ENCODE peak calls at places on chromosome 20, in nine cellular contexts. P, C, X, Q, O, B, W, J and N are unnamed samples.

GRCh38 chr20:23634985-23635767 is 2.6 kb downstream of the CST3 start:
- DNase-seq in X (no peak), B (no peak), W (peak), J (no peak), P (no peak), O (no peak), Q (no peak), C (no peak), N (no peak)

GRCh38 chr20:24823989-24824693 is 124.9 kb upstream of the CST7 start:
- DNase-seq in J (no peak), B (no peak), Q (no peak), W (no peak), C (no peak), O (no peak), P (no peak), X (no peak), N (no peak)

GRCh38 chr20:63321148-63321831 is 28.3 kb downstream of the COL20A1 start:
- DNase-seq in O (no peak), B (no peak), W (peak), X (no peak), P (peak), Q (no peak), C (no peak), J (peak), N (no peak)

GRCh38 chr20:53384392-53384791 is 209.2 kb downstream of the ZNF217 start:
- DNase-seq in P (no peak), W (no peak), X (no peak), J (no peak), Q (no peak), B (no peak), O (no peak), C (no peak), N (no peak)

GRCh38 chr20:58790440-58790839 is 60.3 kb downstream of the GNAS-AS1 start:
- DNase-seq in P (no peak), C (no peak), J (no peak), B (no peak), W (no peak), O (no peak), Q (peak), X (no peak), N (no peak)

GRCh38 chr20:50379049-50379990 is 130.9 kb upstream of the PTPN1 start:
- DNase-seq in Q (no peak), J (peak), P (peak), C (no peak), O (no peak), W (peak), B (no peak), X (no peak), N (no peak)

GRCh38 chr20:40563296-40563950 is 125.6 kb downstream of the MAFB start:
- DNase-seq in O (no peak), P (peak), X (no peak), J (no peak), B (no peak), W (peak), C (no peak), Q (peak), N (no peak)

GRCh38 chr20:47238780-47239769 is 117.4 kb downstream of the ZMYND8 start:
- DNase-seq in X (no peak), W (no peak), Q (no peak), O (no peak), B (no peak), P (no peak), J (no peak), C (no peak), N (no peak)

GRCh38 chr20:31593221-31594001 is 11.7 kb upstream of the ID1 start:
- DNase-seq in X (no peak), B (no peak), C (no peak), W (peak), J (no peak), Q (peak), P (peak), O (no peak), N (no peak)